ENCODE peak calls at places on chromosomes 2 and 18, in five cellular contexts. One of them, this sample, is unnamed.

GRCh38 chr2:180621366-180621765 is 359.0 kb upstream of the UBE2E3 start:
- DNase-seq in cardiac muscle cell: no peak
- DNase-seq in small intestine: peak; percentile 26
- DNase-seq in left ventricle myocardium inferior: no peak
- DNase-seq in neural progenitor cell: no peak
- DNase-seq in this sample: no peak

GRCh38 chr2:231920366-231920765 is 5.8 kb downstream of the NPPC start:
- DNase-seq in cardiac muscle cell: no peak
- DNase-seq in left ventricle myocardium inferior: peak; percentile 2
- DNase-seq in neural progenitor cell: no peak
- DNase-seq in small intestine: no peak
- DNase-seq in this sample: no peak

GRCh38 chr2:43592443-43592842 is 3.4 kb downstream of the THADA start:
- DNase-seq in left ventricle myocardium inferior: no peak
- DNase-seq in cardiac muscle cell: no peak
- DNase-seq in neural progenitor cell: no peak
- DNase-seq in small intestine: no peak
- DNase-seq in this sample: no peak

GRCh38 chr18:3251963-3252277 is 4.3 kb downstream of the MYL12A start:
- DNase-seq in cardiac muscle cell: no peak
- DNase-seq in small intestine: no peak
- DNase-seq in left ventricle myocardium inferior: no peak
- DNase-seq in neural progenitor cell: no peak
- DNase-seq in this sample: no peak

GRCh38 chr2:154264024-154264423 is 392.3 kb downstream of the GALNT13 start:
- DNase-seq in cardiac muscle cell: no peak
- DNase-seq in neural progenitor cell: no peak
- DNase-seq in left ventricle myocardium inferior: no peak
- DNase-seq in small intestine: no peak
- DNase-seq in this sample: no peak

GRCh38 chr2:149329068-149329467 is 1.3 kb upstream of the LYPD6 start:
- DNase-seq in neural progenitor cell: no peak
- DNase-seq in left ventricle myocardium inferior: no peak
- DNase-seq in cardiac muscle cell: no peak
- DNase-seq in small intestine: peak; percentile 34
- DNase-seq in this sample: no peak

GRCh38 chr18:61893304-61893970 is 630 bp upstream of the RNF152 start:
- DNase-seq in left ventricle myocardium inferior: peak; percentile 59
- DNase-seq in cardiac muscle cell: peak; percentile 47
- DNase-seq in small intestine: peak; percentile 53
- DNase-seq in neural progenitor cell: peak; percentile 81
- DNase-seq in this sample: no peak

GRCh38 chr2:99066075-99066557 is 75.4 kb upstream of the C2orf15 start:
- DNase-seq in cardiac muscle cell: peak; percentile 52
- DNase-seq in left ventricle myocardium inferior: no peak
- DNase-seq in small intestine: peak; percentile 77
- DNase-seq in neural progenitor cell: peak; percentile 43
- DNase-seq in this sample: no peak

GRCh38 chr18:48037481-48038271 is 107.2 kb upstream of the SMAD2 start:
- DNase-seq in cardiac muscle cell: peak; percentile 32
- DNase-seq in small intestine: peak; percentile 26
- DNase-seq in left ventricle myocardium inferior: peak; percentile 42
- DNase-seq in neural progenitor cell: peak; percentile 56
- DNase-seq in this sample: no peak

GRCh38 chr2:38277245-38278119 is 99.6 kb downstream of the ATL2 start:
- DNase-seq in left ventricle myocardium inferior: no peak
- DNase-seq in neural progenitor cell: peak; percentile 61
- DNase-seq in cardiac muscle cell: no peak
- DNase-seq in small intestine: no peak
- DNase-seq in this sample: no peak

GRCh38 chr18:32469190-32469611 is 1.5 kb downstream of the GAREM1 start:
- DNase-seq in cardiac muscle cell: peak; percentile 43
- DNase-seq in neural progenitor cell: peak; percentile 48
- DNase-seq in small intestine: peak; percentile 63
- DNase-seq in left ventricle myocardium inferior: peak; percentile 24
- DNase-seq in this sample: no peak

GRCh38 chr2:44793322-44793870 is 148.1 kb upstream of the SIX3 start:
- DNase-seq in cardiac muscle cell: peak; percentile 54
- DNase-seq in left ventricle myocardium inferior: no peak
- DNase-seq in small intestine: no peak
- DNase-seq in neural progenitor cell: peak; percentile 69
- DNase-seq in this sample: no peak

GRCh38 chr18:76364282-76365259 is 130.5 kb downstream of the ZNF516 start:
- DNase-seq in left ventricle myocardium inferior: no peak
- DNase-seq in neural progenitor cell: no peak
- DNase-seq in small intestine: no peak
- DNase-seq in cardiac muscle cell: no peak
- DNase-seq in this sample: no peak

GRCh38 chr2:127709336-127709735 is 8.0 kb downstream of the SFT2D3 start:
- DNase-seq in left ventricle myocardium inferior: no peak
- DNase-seq in cardiac muscle cell: no peak
- DNase-seq in small intestine: no peak
- DNase-seq in neural progenitor cell: no peak
- DNase-seq in this sample: no peak

GRCh38 chr18:26487437-26487836 is 60.9 kb downstream of the KCTD1 start:
- DNase-seq in left ventricle myocardium inferior: no peak
- DNase-seq in small intestine: peak; percentile 55
- DNase-seq in cardiac muscle cell: peak; percentile 41
- DNase-seq in neural progenitor cell: no peak
- DNase-seq in this sample: no peak

GRCh38 chr18:25832008-25832604 is 258.3 kb downstream of the SS18 start:
- DNase-seq in neural progenitor cell: peak; percentile 82
- DNase-seq in left ventricle myocardium inferior: peak; percentile 72
- DNase-seq in small intestine: peak; percentile 29
- DNase-seq in cardiac muscle cell: peak; percentile 74
- DNase-seq in this sample: no peak

GRCh38 chr2:25690058-25690457 is 16.7 kb upstream of the DTNB start:
- DNase-seq in neural progenitor cell: no peak
- DNase-seq in left ventricle myocardium inferior: no peak
- DNase-seq in cardiac muscle cell: peak; percentile 20
- DNase-seq in small intestine: no peak
- DNase-seq in this sample: no peak

GRCh38 chr2:29459445-29460179 is 344.4 kb downstream of the CLIP4 start:
- DNase-seq in small intestine: no peak
- DNase-seq in left ventricle myocardium inferior: no peak
- DNase-seq in cardiac muscle cell: peak; percentile 54
- DNase-seq in neural progenitor cell: no peak
- DNase-seq in this sample: no peak

GRCh38 chr2:164621761-164622105 is 451 bp upstream of the GRB14 start:
- DNase-seq in cardiac muscle cell: no peak
- DNase-seq in neural progenitor cell: no peak
- DNase-seq in small intestine: peak; percentile 9
- DNase-seq in left ventricle myocardium inferior: no peak
- DNase-seq in this sample: no peak

GRCh38 chr2:8767324-8767723 is 70.1 kb downstream of the KIDINS220 start:
- DNase-seq in small intestine: peak; percentile 19
- DNase-seq in cardiac muscle cell: no peak
- DNase-seq in left ventricle myocardium inferior: no peak
- DNase-seq in neural progenitor cell: no peak
- DNase-seq in this sample: no peak

GRCh38 chr2:236856856-236857616 is 228.7 kb upstream of the COPS8 start:
- DNase-seq in left ventricle myocardium inferior: no peak
- DNase-seq in neural progenitor cell: peak; percentile 74
- DNase-seq in cardiac muscle cell: no peak
- DNase-seq in small intestine: no peak
- DNase-seq in this sample: no peak

GRCh38 chr2:207478572-207478971 is 51.2 kb upstream of the CREB1 start:
- DNase-seq in neural progenitor cell: no peak
- DNase-seq in cardiac muscle cell: no peak
- DNase-seq in small intestine: no peak
- DNase-seq in left ventricle myocardium inferior: no peak
- DNase-seq in this sample: no peak

GRCh38 chr2:205885492-205886099 is 200.4 kb downstream of the INO80D start:
- DNase-seq in neural progenitor cell: peak; percentile 92
- DNase-seq in left ventricle myocardium inferior: peak; percentile 82
- DNase-seq in cardiac muscle cell: peak; percentile 87
- DNase-seq in small intestine: peak; percentile 76
- DNase-seq in this sample: no peak

GRCh38 chr2:229340086-229340760 is 69.1 kb upstream of the PID1 start:
- DNase-seq in cardiac muscle cell: peak; percentile 13
- DNase-seq in neural progenitor cell: no peak
- DNase-seq in small intestine: no peak
- DNase-seq in left ventricle myocardium inferior: no peak
- DNase-seq in this sample: no peak

GRCh38 chr2:163375472-163375871 is 360.3 kb downstream of the FIGN start:
- DNase-seq in left ventricle myocardium inferior: no peak
- DNase-seq in cardiac muscle cell: no peak
- DNase-seq in neural progenitor cell: no peak
- DNase-seq in small intestine: no peak
- DNase-seq in this sample: no peak

GRCh38 chr2:238286987-238287386 is 1.4 kb downstream of the PER2 start:
- DNase-seq in left ventricle myocardium inferior: no peak
- DNase-seq in neural progenitor cell: no peak
- DNase-seq in small intestine: peak; percentile 48
- DNase-seq in cardiac muscle cell: no peak
- DNase-seq in this sample: no peak

GRCh38 chr2:37644191-37644590 is 27.3 kb downstream of the CDC42EP3 start:
- DNase-seq in left ventricle myocardium inferior: no peak
- DNase-seq in cardiac muscle cell: no peak
- DNase-seq in small intestine: no peak
- DNase-seq in neural progenitor cell: no peak
- DNase-seq in this sample: no peak

DNA sequence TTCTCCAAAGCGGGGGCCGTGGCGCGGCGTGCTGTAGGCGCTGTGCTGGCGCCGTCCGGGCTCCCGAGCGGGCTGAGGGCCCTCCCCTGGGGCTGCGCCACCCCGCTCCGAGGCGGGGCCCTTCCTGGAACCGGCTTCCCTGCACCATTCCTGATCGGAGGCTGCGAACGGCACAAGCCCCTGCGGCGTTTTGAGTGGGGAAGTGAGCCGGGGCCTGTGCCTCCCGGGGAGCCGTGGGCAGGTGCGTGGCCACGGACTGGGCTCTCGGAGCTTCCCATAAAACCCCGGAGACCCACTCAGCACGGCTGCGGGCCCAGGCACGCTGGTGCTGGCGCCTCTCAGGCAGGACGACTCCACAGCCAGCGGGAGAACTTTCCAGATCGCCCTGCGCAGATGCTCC is 74.7 kb downstream of the PSMG2 start:
- DNase-seq in neural progenitor cell: no peak
- DNase-seq in small intestine: no peak
- DNase-seq in left ventricle myocardium inferior: no peak
- DNase-seq in cardiac muscle cell: no peak
- DNase-seq in this sample: no peak
- H3K4me3 ChIP-seq in neural progenitor cell: no peak overlapping the region
- H3K4me3 ChIP-seq in small intestine: no peak overlapping the region
- H3K4me3 ChIP-seq in left ventricle myocardium inferior: peak overlapping the region; percentile 45
- H3K4me3 ChIP-seq in cardiac muscle cell: no peak overlapping the region
- H3K4me3 ChIP-seq in this sample: peak overlapping the region; percentile 6

GRCh38 chr18:37559194-37559593 is 6.4 kb downstream of the CELF4 start:
- DNase-seq in left ventricle myocardium inferior: no peak
- DNase-seq in cardiac muscle cell: no peak
- DNase-seq in small intestine: no peak
- DNase-seq in neural progenitor cell: no peak
- DNase-seq in this sample: no peak
- H3K27me3 ChIP-seq in left ventricle myocardium inferior: peaks cover 99% of the 10 kb centered on the region
- H3K27me3 ChIP-seq in cardiac muscle cell: peaks cover 91% of the 10 kb centered on the region
- H3K27me3 ChIP-seq in small intestine: no peaks in the 10 kb centered on the region
- H3K27me3 ChIP-seq in neural progenitor cell: peaks cover 71% of the 10 kb centered on the region
- H3K27me3 ChIP-seq in this sample: no peaks in the 10 kb centered on the region

GRCh38 chr2:124993809-124994208 is 968.7 kb downstream of the CNTNAP5 start:
- DNase-seq in cardiac muscle cell: no peak
- DNase-seq in neural progenitor cell: no peak
- DNase-seq in left ventricle myocardium inferior: no peak
- DNase-seq in small intestine: no peak
- DNase-seq in this sample: no peak

GRCh38 chr2:124995185-124995912 is 970.3 kb downstream of the CNTNAP5 start:
- DNase-seq in small intestine: no peak
- DNase-seq in cardiac muscle cell: no peak
- DNase-seq in neural progenitor cell: no peak
- DNase-seq in left ventricle myocardium inferior: no peak
- DNase-seq in this sample: no peak

DNA sequence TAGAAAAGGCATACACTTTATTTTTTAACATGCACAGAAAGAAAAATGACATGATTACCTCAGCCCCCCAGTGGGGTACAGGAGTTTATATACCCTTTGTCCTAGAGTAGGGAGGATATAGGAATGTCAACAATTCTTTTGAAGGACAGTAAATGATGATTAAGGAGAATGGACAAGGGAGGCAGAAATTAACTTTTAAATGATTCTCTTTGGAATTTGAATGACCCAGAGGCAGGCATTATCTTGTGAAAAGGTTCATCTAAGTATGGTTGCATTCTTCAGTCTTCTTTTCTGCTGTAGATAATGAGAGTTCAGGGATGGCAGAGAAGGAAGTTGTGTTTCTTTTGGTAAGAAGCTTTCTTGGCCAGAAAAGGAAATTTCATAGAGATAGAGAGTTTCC is 971.3 kb downstream of the CNTNAP5 start:
- DNase-seq in cardiac muscle cell: no peak
- DNase-seq in small intestine: no peak
- DNase-seq in left ventricle myocardium inferior: no peak
- DNase-seq in neural progenitor cell: no peak
- DNase-seq in this sample: no peak
- H3K27ac ChIP-seq in cardiac muscle cell: no peak overlapping the region
- H3K27ac ChIP-seq in small intestine: no peak overlapping the region
- H3K27ac ChIP-seq in left ventricle myocardium inferior: no peak overlapping the region
- H3K27ac ChIP-seq in neural progenitor cell: peak overlapping the region; percentile 86
- H3K27ac ChIP-seq in this sample: no peak overlapping the region

GRCh38 chr2:181896286-181896685 is 4.8 kb downstream of the ITPRID2 start:
- DNase-seq in left ventricle myocardium inferior: no peak
- DNase-seq in small intestine: peak; percentile 81
- DNase-seq in neural progenitor cell: no peak
- DNase-seq in cardiac muscle cell: no peak
- DNase-seq in this sample: no peak
- H3K4me3 ChIP-seq in left ventricle myocardium inferior: peak overlapping the region; percentile 92
- H3K4me3 ChIP-seq in small intestine: no peak overlapping the region
- H3K4me3 ChIP-seq in neural progenitor cell: no peak overlapping the region
- H3K4me3 ChIP-seq in cardiac muscle cell: no peak overlapping the region
- H3K4me3 ChIP-seq in this sample: no peak overlapping the region

GRCh38 chr2:176188969-176189665 is 649 bp downstream of the HOXD1 start:
- DNase-seq in cardiac muscle cell: no peak
- DNase-seq in small intestine: no peak
- DNase-seq in left ventricle myocardium inferior: no peak
- DNase-seq in neural progenitor cell: peak; percentile 39
- DNase-seq in this sample: no peak
- H3K27me3 ChIP-seq in cardiac muscle cell: peaks cover 100% of the 10 kb centered on the region
- H3K27me3 ChIP-seq in small intestine: peaks cover 4% of the 10 kb centered on the region
- H3K27me3 ChIP-seq in left ventricle myocardium inferior: peaks cover 100% of the 10 kb centered on the region
- H3K27me3 ChIP-seq in neural progenitor cell: peaks cover 100% of the 10 kb centered on the region
- H3K27me3 ChIP-seq in this sample: peaks cover 100% of the 10 kb centered on the region

GRCh38 chr2:171409436-171409971 is 24.3 kb downstream of the METTL8 start:
- DNase-seq in cardiac muscle cell: no peak
- DNase-seq in left ventricle myocardium inferior: no peak
- DNase-seq in small intestine: peak; percentile 2
- DNase-seq in neural progenitor cell: peak; percentile 46
- DNase-seq in this sample: no peak
- H3K27ac ChIP-seq in cardiac muscle cell: no peak overlapping the region
- H3K27ac ChIP-seq in left ventricle myocardium inferior: no peak overlapping the region
- H3K27ac ChIP-seq in small intestine: no peak overlapping the region
- H3K27ac ChIP-seq in neural progenitor cell: peak overlapping the region; percentile 26
- H3K27ac ChIP-seq in this sample: peak overlapping the region; percentile 48

This sample was measured in esophagus squamous epithelium.